ENCODE peak calls at places on chromosomes 1 and 21, in six cellular contexts. U is left ventricle myocardium inferior; O is CD8-positive, alpha-beta memory T cell; W is mesenchymal stem cell; K is stomach; Y is endodermal cell. E is an unnamed sample. For H3K4me1, the result is how much of the 10 kb centered on the place peaks cover.

GRCh38 chr1:226653311-226653921 is 85.7 kb downstream of the ITPKB start:
- DNase-seq in O (peak), K (no peak), U (peak), Y (no peak), W (no peak), E (no peak)

GRCh38 chr1:198771562-198772153 is 132.8 kb downstream of the PTPRC start:
- DNase-seq in U (no peak), Y (no peak), O (no peak), W (peak), K (no peak), E (peak)

GRCh38 chr1:239112536-239112935 is 273.8 kb upstream of the CHRM3 start:
- DNase-seq in K (no peak), O (no peak), U (no peak), W (no peak), Y (peak), E (no peak)

GRCh38 chr1:228664399-228664914 is 70.8 kb upstream of the RHOU start:
- DNase-seq in K (peak), Y (peak), W (peak), U (peak), O (peak), E (peak)

GRCh38 chr1:214107322-214108096 is 119.7 kb downstream of the PROX1 start:
- DNase-seq in W (no peak), K (peak), O (no peak), U (peak), Y (no peak), E (no peak)

GRCh38 chr1:89812992-89813391 is 7.8 kb upstream of the LRRC8D start:
- DNase-seq in W (peak), K (no peak), Y (no peak), U (no peak), O (no peak), E (no peak)

GRCh38 chr1:6181347-6181770 is 1.2 kb upstream of the CHD5 start:
- DNase-seq in K (no peak), Y (peak), W (no peak), O (no peak), U (no peak), E (no peak)

GRCh38 chr1:113021430-113022085 is 51.4 kb upstream of the LRIG2 start:
- DNase-seq in W (no peak), O (no peak), K (no peak), U (no peak), Y (no peak), E (no peak)

GRCh38 chr21:34886554-34887385 is 162.3 kb downstream of the RUNX1 start:
- DNase-seq in K (no peak), Y (peak), W (peak), U (peak), O (no peak), E (no peak)

GRCh38 chr1:155272466-155273133 is 704 bp downstream of the CLK2 start:
- DNase-seq in K (no peak), O (no peak), Y (no peak), U (no peak), W (peak), E (no peak)

GRCh38 chr1:92210701-92211100 is 7.0 kb upstream of the C1orf146 start:
- DNase-seq in U (no peak), W (no peak), O (no peak), Y (no peak), K (no peak), E (no peak)

GRCh38 chr1:214974002-214974401 is 108.5 kb upstream of the KCNK2 start:
- DNase-seq in W (no peak), O (no peak), Y (peak), U (no peak), K (no peak), E (no peak)

GRCh38 chr21:43864313-43864805 is 664 bp upstream of the AGPAT3 start:
- DNase-seq in U (peak), Y (peak), O (no peak), W (peak), K (peak), E (peak)
- H3K27ac ChIP-seq in U (peak), Y (no peak), O (no peak), W (no peak), K (peak), E (no peak)

DNA sequence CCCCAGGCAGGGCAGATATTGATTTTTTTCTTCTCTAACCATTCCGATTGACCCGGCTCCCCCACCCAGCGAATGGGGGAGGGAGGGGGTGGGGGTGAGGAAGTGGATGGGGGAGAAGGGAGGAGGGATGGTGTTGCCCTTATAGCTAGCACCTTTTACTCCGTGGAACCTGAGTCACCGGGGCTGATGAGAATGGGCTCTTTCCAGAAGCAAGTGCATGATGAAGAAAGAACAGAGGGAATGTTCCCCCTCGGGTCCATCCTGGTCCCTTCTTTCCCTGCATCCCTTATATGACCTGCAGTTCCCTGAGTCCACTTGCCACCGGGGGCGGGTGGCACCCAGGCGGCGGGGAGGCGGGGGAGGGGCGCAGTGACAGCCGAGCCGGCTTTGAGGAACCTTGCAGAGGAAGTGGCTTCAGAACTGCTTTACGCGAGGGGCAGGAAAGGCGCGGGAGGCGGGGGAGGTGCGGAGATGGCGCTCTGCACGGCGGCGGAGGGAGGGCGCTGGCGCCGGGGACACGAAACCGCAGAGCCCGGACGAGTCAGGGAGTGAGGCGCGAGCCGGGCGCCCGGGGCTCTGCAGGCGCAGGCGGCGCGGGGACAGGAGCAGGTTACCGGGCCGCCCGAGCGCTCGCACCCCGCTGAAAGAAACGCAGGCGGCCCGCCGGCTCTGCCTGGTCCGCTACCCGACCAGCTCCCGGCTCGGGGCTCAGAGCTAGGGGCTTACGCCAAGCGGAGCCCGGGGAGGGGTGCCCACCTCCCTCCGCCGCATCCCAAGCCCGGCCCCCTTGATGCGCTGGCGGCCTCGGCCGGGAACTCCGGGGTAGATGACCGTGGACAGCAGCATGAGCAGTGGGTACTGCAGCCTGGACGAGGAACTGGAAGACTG is 49.7 kb downstream of the RASSF5 start:
- DNase-seq in Y (peak), W (peak), K (peak), O (peak), U (peak), E (peak)
- H3K4me1 ChIP-seq in Y (under half), W (under half), K (half or more), O (half or more), U (half or more), E (under half)

GRCh38 chr1:159849972-159850371 is 12.5 kb downstream of the VSIG8 start:
- DNase-seq in W (peak), K (no peak), U (no peak), Y (no peak), O (no peak), E (peak)
- H3K27ac ChIP-seq in W (no peak), K (no peak), U (no peak), Y (no peak), O (no peak), E (peak)

GRCh38 chr1:1346501-1346890 is 2.7 kb downstream of the DVL1 start:
- DNase-seq in U (no peak), W (no peak), O (no peak), Y (no peak), K (no peak), E (no peak)

GRCh38 chr1:1344672-1345361 is 4.4 kb downstream of the DVL1 start:
- DNase-seq in O (no peak), W (peak), Y (peak), K (peak), U (no peak), E (peak)

GRCh38 chr1:1345384-1345783 is 3.8 kb downstream of the DVL1 start:
- DNase-seq in K (no peak), Y (no peak), O (no peak), W (no peak), U (no peak), E (no peak)

GRCh38 chr1:1347026-1347595 is 2.1 kb downstream of the DVL1 start:
- DNase-seq in Y (no peak), W (no peak), O (no peak), K (no peak), U (no peak), E (no peak)

GRCh38 chr1:1345860-1346500 is 3.2 kb downstream of the DVL1 start:
- DNase-seq in K (no peak), Y (no peak), W (no peak), O (no peak), U (no peak), E (no peak)
- H3K4me1 ChIP-seq in K (half or more), Y (under half), W (half or more), O (under half), U (half or more), E (half or more)

GRCh38 chr1:187837787-187838186 is 1009.0 kb downstream of the PLA2G4A start:
- DNase-seq in K (no peak), U (no peak), W (no peak), Y (no peak), O (no peak), E (no peak)
- H3K27ac ChIP-seq in K (no peak), U (no peak), W (no peak), Y (no peak), O (no peak), E (no peak)

GRCh38 chr21:29124645-29125044 is 5.8 kb upstream of the MAP3K7CL start:
- DNase-seq in O (no peak), U (no peak), Y (no peak), W (no peak), K (no peak), E (no peak)

GRCh38 chr21:29121759-29122158 is 8.7 kb upstream of the MAP3K7CL start:
- DNase-seq in K (no peak), O (no peak), W (no peak), Y (no peak), U (no peak), E (no peak)

GRCh38 chr21:29125979-29126378 is 4.5 kb upstream of the MAP3K7CL start:
- DNase-seq in O (no peak), W (no peak), U (no peak), K (no peak), Y (no peak), E (no peak)

GRCh38 chr21:29130234-29130993 is at the start of gene MAP3K7CL:
- DNase-seq in Y (no peak), U (peak), W (peak), K (no peak), O (no peak), E (peak)

DNA sequence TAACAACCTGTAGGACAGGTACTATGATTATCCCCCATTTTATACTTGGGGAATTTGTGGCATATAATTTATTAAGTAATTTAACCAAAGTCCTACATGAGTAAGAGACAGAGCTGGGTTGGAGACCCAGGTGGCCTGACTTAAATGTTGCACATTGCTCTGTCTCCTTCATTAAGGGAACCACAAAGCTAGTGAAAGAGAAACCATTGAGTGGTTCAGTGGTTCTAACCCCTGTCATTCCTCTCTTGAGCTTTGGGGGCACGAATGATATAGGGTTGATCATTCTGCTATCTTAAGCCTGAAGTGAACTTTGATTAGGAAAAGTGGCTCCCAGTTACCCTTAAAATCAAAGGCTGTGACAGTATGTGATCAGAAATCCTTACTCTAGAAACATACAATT is 5.2 kb upstream of the MAP3K7CL start:
- DNase-seq in K (no peak), O (no peak), U (no peak), Y (no peak), W (no peak), E (no peak)
- H3K4me1 ChIP-seq in K (under half), O (under half), U (under half), Y (under half), W (under half), E (under half)

GRCh38 chr21:26801524-26801923 is 43.7 kb downstream of the ADAMTS1 start:
- DNase-seq in U (no peak), O (no peak), K (no peak), Y (no peak), W (peak), E (peak)

GRCh38 chr21:26800001-26800400 is 45.2 kb downstream of the ADAMTS1 start:
- DNase-seq in K (no peak), O (no peak), U (no peak), W (no peak), Y (no peak), E (no peak)

GRCh38 chr21:26798856-26799751 is 46.1 kb downstream of the ADAMTS1 start:
- DNase-seq in O (no peak), W (peak), K (no peak), U (no peak), Y (no peak), E (peak)

GRCh38 chr21:26797878-26798456 is 47.2 kb downstream of the ADAMTS1 start:
- DNase-seq in U (no peak), W (no peak), O (no peak), K (no peak), Y (no peak), E (no peak)

GRCh38 chr21:26800455-26801454 is 44.5 kb downstream of the ADAMTS1 start:
- DNase-seq in U (peak), O (no peak), K (no peak), Y (no peak), W (peak), E (no peak)
- H3K27ac ChIP-seq in U (peak), O (no peak), K (peak), Y (no peak), W (no peak), E (peak)

GRCh38 chr1:184428604-184429003 is 41.8 kb downstream of the C1orf21 start:
- DNase-seq in U (no peak), Y (no peak), K (no peak), W (no peak), O (no peak), E (no peak)

GRCh38 chr1:184425449-184426277 is 38.8 kb downstream of the C1orf21 start:
- DNase-seq in K (peak), O (no peak), U (no peak), W (peak), Y (no peak), E (no peak)

GRCh38 chr1:184426278-184426674 is 39.4 kb downstream of the C1orf21 start:
- DNase-seq in O (no peak), K (no peak), Y (no peak), W (no peak), U (no peak), E (no peak)

GRCh38 chr1:184429342-184429741 is 42.5 kb downstream of the C1orf21 start:
- DNase-seq in K (no peak), W (no peak), Y (no peak), O (no peak), U (no peak), E (no peak)

DNA sequence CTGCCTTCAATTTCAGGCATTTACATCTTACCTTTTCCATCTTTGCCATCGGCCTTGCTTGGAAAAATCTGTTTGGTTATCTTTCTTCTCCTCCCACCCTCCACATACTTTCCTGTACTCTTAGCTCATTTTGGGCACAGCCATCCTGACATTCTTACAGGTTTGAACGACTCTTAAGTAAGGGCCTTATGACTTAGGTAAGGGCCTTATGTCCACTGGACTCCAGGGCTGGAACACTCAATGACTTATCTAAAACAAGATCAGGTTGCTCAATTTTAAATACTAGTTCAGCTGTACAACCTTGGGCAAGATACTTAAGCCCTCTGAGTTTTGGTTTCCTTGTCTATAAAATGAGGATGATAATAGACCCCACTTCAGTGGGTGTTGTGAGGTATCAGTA is 40.9 kb downstream of the C1orf21 start:
- DNase-seq in U (no peak), W (no peak), O (no peak), K (no peak), Y (no peak), E (no peak)
- H3K4me1 ChIP-seq in U (half or more), W (under half), O (under half), K (under half), Y (under half), E (under half)